ENCODE peak calls at places on chromosomes 7 and 10, in six cellular contexts. U, H, E, Y, O and Q are unnamed samples.

GRCh38 chr10:8193546-8193945 is 139.1 kb downstream of the GATA3 start:
- DNase-seq in U (no peak), H (no peak), E (no peak), Y (no peak), O (no peak), Q (no peak)

GRCh38 chr7:1100886-1101579 is 13.1 kb downstream of the GPER1 start:
- DNase-seq in U (no peak), H (no peak), E (no peak), Y (no peak), O (no peak), Q (no peak)

GRCh38 chr10:78913219-78914059 is 155.3 kb upstream of the ZMIZ1 start:
- DNase-seq in U (no peak), H (peak), E (peak), Y (no peak), O (no peak), Q (no peak)

GRCh38 chr7:50690541-50691011 is 92.1 kb downstream of the GRB10 start:
- DNase-seq in U (no peak), H (no peak), E (peak), Y (no peak), O (no peak), Q (no peak)

GRCh38 chr10:30155401-30155800 is 96.0 kb upstream of the JCAD start:
- DNase-seq in U (no peak), H (no peak), E (no peak), Y (peak), O (no peak), Q (peak)

GRCh38 chr7:129557686-129558481 is 53.6 kb upstream of the NRF1 start:
- DNase-seq in U (no peak), H (no peak), E (no peak), Y (no peak), O (no peak), Q (no peak)

GRCh38 chr10:74011762-74012161 is 13.8 kb downstream of the VCL start:
- DNase-seq in U (no peak), H (no peak), E (peak), Y (no peak), O (no peak), Q (no peak)

GRCh38 chr7:117010375-117011133 is 57.3 kb downstream of the ST7 start:
- DNase-seq in U (no peak), H (no peak), E (no peak), Y (no peak), O (no peak), Q (no peak)

GRCh38 chr10:110008518-110009339 is 945 bp downstream of the ADD3 start:
- DNase-seq in U (peak), H (peak), E (peak), Y (no peak), O (peak), Q (peak)

GRCh38 chr10:84837041-84837766 is 508.8 kb downstream of the CCSER2 start:
- DNase-seq in U (no peak), H (no peak), E (no peak), Y (no peak), O (no peak), Q (peak)

GRCh38 chr7:55192718-55193117 is 172.4 kb upstream of the LANCL2 start:
- DNase-seq in U (no peak), H (no peak), E (no peak), Y (no peak), O (no peak), Q (no peak)

GRCh38 chr7:73717991-73718405 is 1.5 kb downstream of the STX1A start:
- DNase-seq in U (no peak), H (no peak), E (no peak), Y (no peak), O (peak), Q (no peak)

GRCh38 chr10:68106656-68107055 is 2.6 kb upstream of the MYPN start:
- DNase-seq in U (no peak), H (no peak), E (no peak), Y (no peak), O (no peak), Q (no peak)

GRCh38 chr10:22670796-22671195 is 43.6 kb downstream of the PIP4K2A start:
- DNase-seq in U (no peak), H (no peak), E (no peak), Y (no peak), O (no peak), Q (peak)

GRCh38 chr10:10353326-10353725 is 664.3 kb upstream of the CELF2 start:
- DNase-seq in U (no peak), H (no peak), E (peak), Y (no peak), O (no peak), Q (no peak)

GRCh38 chr7:55469271-55469681 is 103.0 kb downstream of the VOPP1 start:
- DNase-seq in U (no peak), H (no peak), E (no peak), Y (no peak), O (peak), Q (no peak)

GRCh38 chr7:80379034-80379433 is 132.8 kb downstream of the GNAT3 start:
- DNase-seq in U (no peak), H (no peak), E (no peak), Y (no peak), O (no peak), Q (no peak)

GRCh38 chr7:22043367-22043766 is 97.7 kb upstream of the CDCA7L start:
- DNase-seq in U (no peak), H (no peak), E (no peak), Y (no peak), O (no peak), Q (no peak)

GRCh38 chr7:24574365-24574764 is 1.1 kb downstream of the PALS2 start:
- DNase-seq in U (no peak), H (no peak), E (peak), Y (no peak), O (no peak), Q (no peak)

GRCh38 chr10:18501198-18501597 is 150.2 kb downstream of the NSUN6 start:
- DNase-seq in U (no peak), H (no peak), E (no peak), Y (no peak), O (no peak), Q (no peak)

GRCh38 chr7:106110238-106110560 is 1.9 kb downstream of the SYPL1 start:
- DNase-seq in U (no peak), H (no peak), E (no peak), Y (no peak), O (no peak), Q (no peak)

GRCh38 chr10:62514079-62514693 is 140.0 kb downstream of the ZNF365 start:
- DNase-seq in U (no peak), H (no peak), E (no peak), Y (no peak), O (no peak), Q (no peak)

GRCh38 chr10:71517310-71518159 is 120.8 kb downstream of the CDH23 start:
- DNase-seq in U (no peak), H (no peak), E (no peak), Y (no peak), O (no peak), Q (no peak)

GRCh38 chr10:102230861-102231356 is 4.8 kb downstream of the ELOVL3 start:
- DNase-seq in U (peak), H (peak), E (peak), Y (no peak), O (peak), Q (peak)

GRCh38 chr10:132942101-132942739 is at the start of gene CFAP46:
- DNase-seq in U (peak), H (peak), E (peak), Y (no peak), O (no peak), Q (peak)

GRCh38 chr7:134365341-134366054 is 48.8 kb upstream of the SLC35B4 start:
- DNase-seq in U (no peak), H (no peak), E (no peak), Y (no peak), O (no peak), Q (no peak)

GRCh38 chr7:121798896-121799295 is 74.1 kb upstream of the PTPRZ1 start:
- DNase-seq in U (no peak), H (no peak), E (peak), Y (no peak), O (no peak), Q (no peak)

GRCh38 chr7:30199271-30199670 is 64.5 kb downstream of the MTURN start:
- DNase-seq in U (no peak), H (no peak), E (no peak), Y (no peak), O (no peak), Q (no peak)

DNA sequence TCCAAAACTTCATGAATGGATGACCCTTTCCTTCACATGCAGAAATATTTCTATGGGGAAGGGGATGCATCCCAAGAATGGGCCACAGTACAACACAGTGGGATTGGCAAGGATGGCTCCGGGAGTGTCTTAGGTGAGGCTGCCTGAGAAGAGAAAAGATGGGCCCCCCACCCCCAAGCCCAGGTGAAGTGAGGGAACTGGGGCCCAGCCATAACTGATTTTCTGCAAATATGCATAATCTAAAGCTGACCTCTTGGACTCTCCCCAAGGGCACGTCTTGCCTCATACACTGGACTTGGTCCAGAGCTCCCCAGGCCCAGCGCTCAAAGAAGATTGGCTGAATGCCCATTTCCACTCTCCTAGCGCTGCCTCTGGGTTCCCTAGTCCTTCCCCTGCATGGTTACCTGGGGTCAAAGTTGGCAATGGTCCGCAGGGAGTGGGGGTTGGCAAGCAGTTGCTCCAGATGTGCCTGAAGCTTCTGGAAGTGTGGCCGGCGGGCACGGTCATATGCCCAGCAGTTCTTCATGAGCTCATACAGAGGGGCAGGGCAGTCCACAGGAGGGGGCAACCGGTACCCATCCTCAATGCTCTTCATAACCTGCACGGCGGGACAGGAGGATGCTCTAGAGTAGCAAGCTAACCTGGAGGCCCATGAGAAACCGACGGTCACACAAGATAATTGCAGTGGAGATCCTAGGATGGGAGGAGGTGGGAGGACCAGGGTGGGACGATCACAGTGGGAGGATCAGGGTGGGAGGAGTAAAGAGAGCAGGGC is 12.3 kb downstream of the ZYX start:
- DNase-seq in U (no peak), H (no peak), E (no peak), Y (peak), O (no peak), Q (no peak)
- H3K27ac ChIP-seq in U (no peak), H (peak), E (no peak), Y (peak), O (no peak), Q (no peak)

GRCh38 chr7:86479144-86479543 is 164.6 kb upstream of the GRM3 start:
- DNase-seq in U (peak), H (no peak), E (no peak), Y (no peak), O (no peak), Q (no peak)
- H3K27ac ChIP-seq in U (no peak), H (no peak), E (no peak), Y (no peak), O (no peak), Q (no peak)

GRCh38 chr10:91797077-91797690 is 1.0 kb upstream of the TNKS2 start:
- DNase-seq in U (no peak), H (no peak), E (no peak), Y (no peak), O (no peak), Q (no peak)
- H3K27ac ChIP-seq in U (peak), H (peak), E (peak), Y (peak), O (peak), Q (peak)

GRCh38 chr7:40716052-40716451 is 581.2 kb downstream of the SUGCT start:
- DNase-seq in U (no peak), H (no peak), E (no peak), Y (no peak), O (no peak), Q (no peak)
- H3K27ac ChIP-seq in U (no peak), H (no peak), E (no peak), Y (peak), O (no peak), Q (no peak)

DNA sequence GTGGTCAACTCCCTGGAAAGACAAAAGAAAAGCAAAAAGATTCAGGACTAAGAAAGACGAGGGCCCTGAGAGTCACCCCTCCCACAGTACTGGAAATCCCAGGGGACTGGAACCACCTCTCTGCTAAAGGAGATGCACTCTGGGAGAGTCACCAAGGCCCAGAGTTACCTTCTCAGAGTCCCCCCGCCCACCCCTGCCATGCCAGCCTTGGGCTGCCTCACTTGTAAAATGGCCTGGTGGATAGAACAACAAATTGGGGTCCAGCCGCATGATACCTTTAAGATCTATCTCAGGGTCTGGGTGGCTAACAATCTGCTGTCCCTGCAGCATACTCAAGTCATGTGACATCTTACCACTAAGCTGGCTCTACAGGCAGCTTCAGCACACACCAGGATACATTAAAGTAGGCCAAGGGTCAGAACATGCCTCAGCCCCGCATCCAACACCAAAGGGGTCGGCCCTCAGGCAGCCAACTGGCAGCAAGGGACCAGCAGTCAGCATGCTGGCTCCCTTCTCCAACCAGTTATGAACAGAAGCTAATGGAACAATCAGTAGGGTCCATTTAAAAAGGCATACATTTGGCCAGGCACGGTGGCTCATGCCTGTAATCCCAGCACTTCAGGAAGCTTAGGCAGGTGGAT is 37.2 kb downstream of the FAM53B start:
- DNase-seq in U (no peak), H (no peak), E (no peak), Y (no peak), O (no peak), Q (peak)
- H3K27ac ChIP-seq in U (peak), H (peak), E (no peak), Y (no peak), O (peak), Q (peak)

DNA sequence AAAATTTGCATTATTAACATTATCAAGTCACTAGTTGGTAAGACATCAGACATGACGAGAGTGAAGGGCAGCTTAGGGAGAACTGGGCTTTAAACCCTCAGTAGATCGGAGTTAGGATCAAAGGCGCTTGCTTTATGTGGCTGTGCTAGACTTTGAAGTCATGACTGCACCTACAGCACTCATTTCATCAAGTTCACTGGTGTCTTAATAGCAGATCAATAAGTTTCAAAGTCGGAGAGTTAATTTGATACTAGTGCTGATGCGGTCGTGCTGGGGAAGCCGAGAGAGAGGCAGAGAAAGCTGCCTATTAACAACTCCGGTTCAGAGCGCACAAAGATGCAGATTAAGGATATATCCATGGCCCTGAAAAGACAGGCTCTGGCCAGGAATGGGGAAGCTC is 172.9 kb downstream of the TCF7L2 start:
- DNase-seq in U (no peak), H (no peak), E (no peak), Y (no peak), O (no peak), Q (no peak)
- H3K27ac ChIP-seq in U (no peak), H (no peak), E (no peak), Y (no peak), O (no peak), Q (no peak)